ENCODE peak calls at places on chromosomes 11 and 22, in nine cellular contexts. T is amygdala; Y is HCEC 1CT; S is ureter; D is substantia nigra; M is AG04450; U is HEK293T; K is activated naive CD8-positive, alpha-beta T cell treated with anti-CD3 and anti-CD28 coated beads, Interleukin-2, amount 50 U/mL, for 24 hours; P is stimulated activated CD4-positive, alpha-beta T cell treated with anti-CD3 and anti-CD28 coated beads, Interleukin-12 subunit alpha, Interleukin-12 subunit beta, amount 100 ng/mL, for 24 hours. N is an unnamed sample.

GRCh38 chr22:41672780-41673509 is 15.7 kb downstream of the SNU13 start:
- DNase-seq in T (no peak), Y (no peak), S (no peak), D (no peak), M (no peak), U (peak), K (no peak), P (no peak), N (no peak)

GRCh38 chr22:50117168-50117762 is 27.5 kb downstream of the MOV10L1 start:
- DNase-seq in T (no peak), Y (no peak), S (peak), D (no peak), M (no peak), U (no peak), K (no peak), P (no peak), N (no peak)

GRCh38 chr11:22703040-22703439 is 36.6 kb downstream of the GAS2 start:
- DNase-seq in T (no peak), Y (peak), S (no peak), D (no peak), M (peak), U (peak), K (peak), P (no peak), N (no peak)

GRCh38 chr11:73206751-73207280 is 11.3 kb upstream of the P2RY2 start:
- DNase-seq in T (no peak), Y (no peak), S (no peak), D (no peak), M (no peak), U (no peak), K (no peak), P (no peak), N (no peak)

GRCh38 chr11:103749158-103749557 is 287.3 kb upstream of the DDI1 start:
- DNase-seq in T (no peak), Y (no peak), S (no peak), D (no peak), M (no peak), U (no peak), K (no peak), P (no peak), N (no peak)

GRCh38 chr11:122984186-122985011 is 2.8 kb upstream of the BSX start:
- DNase-seq in T (no peak), Y (no peak), S (no peak), D (no peak), M (no peak), U (no peak), K (no peak), P (no peak), N (no peak)

GRCh38 chr11:130648601-130649000 is 200.2 kb downstream of the ADAMTS15 start:
- DNase-seq in T (no peak), Y (no peak), S (peak), D (no peak), M (no peak), U (no peak), K (no peak), P (no peak), N (no peak)

GRCh38 chr11:24709928-24710565 is 213.2 kb downstream of the LUZP2 start:
- DNase-seq in T (no peak), Y (no peak), S (no peak), D (no peak), M (no peak), U (no peak), K (no peak), P (no peak), N (no peak)

GRCh38 chr11:46477136-46477535 is 85.6 kb upstream of the CHRM4 start:
- DNase-seq in T (no peak), Y (no peak), S (no peak), D (no peak), M (no peak), U (no peak), K (no peak), P (no peak), N (no peak)

GRCh38 chr11:78788533-78788932 is 213.9 kb upstream of the NARS2 start:
- DNase-seq in T (no peak), Y (no peak), S (no peak), D (no peak), M (no peak), U (no peak), K (no peak), P (no peak), N (no peak)

GRCh38 chr11:72813740-72814138 is 472 bp upstream of the ATG16L2 start:
- DNase-seq in T (no peak), Y (peak), S (no peak), D (no peak), M (no peak), U (peak), K (peak), P (peak), N (peak)

GRCh38 chr11:86288776-86289507 is 13.1 kb upstream of the HIKESHI start:
- DNase-seq in T (no peak), Y (no peak), S (no peak), D (no peak), M (no peak), U (no peak), K (no peak), P (no peak), N (no peak)

GRCh38 chr22:47659467-47660302 is 897.2 kb downstream of the TBC1D22A start:
- DNase-seq in T (no peak), Y (no peak), S (no peak), D (no peak), M (no peak), U (no peak), K (no peak), P (no peak), N (no peak)

N was measured in hypothalamus.